ENCODE peak calls at places on chromosome X, in six cellular contexts. O is Calu3, W is upper lobe of right lung, U is choroid plexus epithelial cell, M is GM23338, L is brain microvascular endothelial cell. G is an unnamed sample.

GRCh38 chrX:17859609-17860178 is 1.4 kb downstream of the RAI2 start:
- DNase-seq in O (peak; percentile 12), W (peak; percentile 66), U (no peak), M (peak; percentile 11), L (no peak), G (no peak)

GRCh38 chrX:38045697-38046096 is 39.3 kb downstream of the SYTL5 start:
- DNase-seq in O (no peak), W (no peak), U (peak; percentile 29), M (no peak), L (peak; percentile 15), G (no peak)

GRCh38 chrX:68432648-68433047 is 647 bp downstream of the OPHN1 start:
- DNase-seq in O (peak; percentile 4), W (no peak), U (no peak), M (no peak), L (peak; percentile 25), G (peak; percentile 9)

GRCh38 chrX:16897445-16897844 is 27.3 kb upstream of the RBBP7 start:
- DNase-seq in O (no peak), W (no peak), U (no peak), M (no peak), L (no peak), G (no peak)

GRCh38 chrX:52213276-52213675 is 28.6 kb downstream of the MAGED4 start:
- DNase-seq in O (no peak), W (no peak), U (no peak), M (no peak), L (no peak), G (no peak)

GRCh38 chrX:15790766-15791380 is 589 bp downstream of the ZRSR2 start:
- DNase-seq in O (no peak), W (no peak), U (peak; percentile 17), M (no peak), L (no peak), G (no peak)

GRCh38 chrX:38060331-38060878 is 54.1 kb downstream of the SYTL5 start:
- DNase-seq in O (no peak), W (no peak), U (no peak), M (no peak), L (no peak), G (no peak)

GRCh38 chrX:18389968-18390367 is 35.4 kb upstream of the CDKL5 start:
- DNase-seq in O (no peak), W (no peak), U (no peak), M (peak; percentile 44), L (no peak), G (no peak)

GRCh38 chrX:20060961-20061868 is 55.5 kb downstream of the MAP7D2 start:
- DNase-seq in O (no peak), W (no peak), U (no peak), M (no peak), L (no peak), G (no peak)

GRCh38 chrX:22689290-22689689 is 310.5 kb upstream of the DDX53 start:
- DNase-seq in O (no peak), W (no peak), U (no peak), M (peak; percentile 56), L (peak; percentile 3), G (no peak)

GRCh38 chrX:46444011-46444410 is 101.2 kb downstream of the ZNF674 start:
- DNase-seq in O (peak; percentile 36), W (no peak), U (peak; percentile 87), M (no peak), L (peak; percentile 69), G (peak; percentile 54)

GRCh38 chrX:23643020-23643419 is 24.3 kb upstream of the PRDX4 start:
- DNase-seq in O (no peak), W (no peak), U (no peak), M (no peak), L (no peak), G (no peak)

GRCh38 chrX:87003031-87003430 is 514.6 kb upstream of the KLHL4 start:
- DNase-seq in O (no peak), W (no peak), U (no peak), M (no peak), L (no peak), G (no peak)

GRCh38 chrX:108028854-108029253 is 16.0 kb upstream of the VSIG1 start:
- DNase-seq in O (no peak), W (no peak), U (no peak), M (no peak), L (no peak), G (peak; percentile 2)

GRCh38 chrX:120251471-120252011 is 929 bp downstream of the ZBTB33 start:
- DNase-seq in O (peak; percentile 21), W (peak; percentile 51), U (peak; percentile 23), M (peak; percentile 32), L (no peak), G (peak; percentile 17)

GRCh38 chrX:123188081-123188480 is 4.0 kb downstream of the GRIA3 start:
- DNase-seq in O (no peak), W (no peak), U (no peak), M (no peak), L (no peak), G (peak; percentile 2)

GRCh38 chrX:14927391-14927790 is 54.2 kb downstream of the MOSPD2 start:
- DNase-seq in O (no peak), W (no peak), U (peak; percentile 43), M (no peak), L (no peak), G (peak; percentile 6)

GRCh38 chrX:41293269-41293668 is 40.7 kb upstream of the DDX3X start:
- DNase-seq in O (no peak), W (no peak), U (peak; percentile 6), M (peak; percentile 58), L (no peak), G (peak; percentile 33)

GRCh38 chrX:74349387-74349786 is 45.4 kb downstream of the ZCCHC13 start:
- DNase-seq in O (no peak), W (no peak), U (peak; percentile 82), M (no peak), L (peak; percentile 59), G (peak; percentile 41)

GRCh38 chrX:112636951-112637541 is 42.7 kb downstream of the LHFPL1 start:
- DNase-seq in O (no peak), W (no peak), U (peak; percentile 14), M (no peak), L (peak; percentile 63), G (no peak)

GRCh38 chrX:69158166-69159040 is 6.8 kb downstream of the PJA1 start:
- DNase-seq in O (peak; percentile 74), W (no peak), U (peak; percentile 88), M (peak; percentile 75), L (peak; percentile 63), G (peak; percentile 78)

GRCh38 chrX:635428-636192 is 5.0 kb downstream of the SHOX start:
- DNase-seq in O (no peak), W (no peak), U (no peak), M (peak; percentile 82), L (no peak), G (no peak)

GRCh38 chrX:145041486-145041885 is 205.8 kb upstream of the SPANXN1 start:
- DNase-seq in O (no peak), W (no peak), U (no peak), M (no peak), L (no peak), G (no peak)

GRCh38 chrX:40166582-40166981 is 68.8 kb upstream of the BCOR start:
- DNase-seq in O (no peak), W (no peak), U (no peak), M (peak; percentile 29), L (no peak), G (no peak)

DNA sequence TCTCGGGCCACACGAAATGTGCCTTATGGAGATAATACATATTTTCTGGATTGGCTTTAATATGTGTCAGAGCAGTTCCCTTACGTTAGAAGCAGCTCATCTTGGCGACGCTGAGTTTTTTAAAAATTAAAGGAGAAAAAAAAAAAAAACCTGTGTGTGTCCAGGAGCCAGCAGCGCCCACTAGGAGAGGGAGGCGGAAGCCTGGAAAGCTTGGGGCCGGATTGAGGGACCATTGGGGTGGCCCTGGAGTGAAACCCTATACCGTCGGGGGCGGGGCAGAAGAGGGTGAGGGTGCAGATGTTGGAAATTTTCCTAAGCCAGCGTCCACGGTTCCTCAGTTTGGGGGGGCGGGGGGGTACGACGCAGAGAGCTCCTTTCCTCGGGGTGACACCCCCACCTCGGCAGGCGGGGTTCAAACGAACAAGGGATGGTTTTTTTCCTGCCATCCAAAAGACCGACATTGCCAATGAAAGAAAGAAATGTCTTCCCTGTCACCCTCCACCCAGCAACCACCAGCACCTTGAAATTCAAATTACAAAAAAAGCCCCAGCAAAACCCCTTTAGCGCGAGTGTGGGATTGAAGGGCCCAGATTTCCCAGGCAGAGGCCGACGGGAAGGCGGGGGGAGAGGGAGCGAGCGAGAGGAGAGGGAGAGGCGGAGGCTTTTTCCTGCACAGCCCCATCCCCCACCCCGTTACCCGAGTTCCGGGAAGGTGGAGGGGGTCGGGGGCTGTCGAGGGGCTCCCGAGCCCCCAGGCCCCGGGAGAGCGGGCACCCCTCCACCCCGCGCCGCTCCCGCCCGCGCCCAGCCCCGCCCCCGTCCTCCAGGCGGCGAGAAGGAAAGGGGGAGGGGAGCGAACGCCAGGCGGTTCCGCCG is 868 bp downstream of the SMARCA1 start:
- DNase-seq in O (peak; percentile 74), W (peak; percentile 71), U (peak; percentile 68), M (peak; percentile 76), L (peak; percentile 45), G (peak; percentile 73)
- TF ChIP-seq CTCF in O (no peak), W (no peak), U (peak; percentile 39), M (peak; percentile 17), L (peak; percentile 43), G (no peak)

DNA sequence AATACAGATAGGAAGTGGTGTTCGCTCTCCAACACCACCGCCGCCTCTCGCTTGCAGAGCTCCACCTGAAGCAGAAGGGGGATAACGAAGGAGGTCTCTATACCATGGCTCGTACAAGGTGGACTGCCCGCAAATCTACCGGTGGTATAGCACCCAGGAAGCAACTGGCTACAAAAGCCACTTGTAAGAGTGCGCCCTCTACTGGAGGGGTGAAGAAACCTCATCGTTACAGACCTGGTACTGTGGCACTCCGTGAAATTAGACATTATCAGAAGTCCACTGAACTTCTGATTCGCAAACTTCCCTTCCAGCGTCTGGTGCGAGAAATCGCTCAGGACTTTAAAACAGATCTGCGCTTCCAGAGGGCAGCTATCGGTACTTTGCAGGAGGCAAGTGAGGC is 5.2 kb upstream of the BMP15 start:
- DNase-seq in O (peak; percentile 46), W (no peak), U (no peak), M (peak; percentile 38), L (no peak), G (peak; percentile 34)
- TF ChIP-seq CTCF in O (peak; percentile 77), W (no peak), U (peak; percentile 36), M (peak; percentile 51), L (peak; percentile 45), G (peak; percentile 65)

DNA sequence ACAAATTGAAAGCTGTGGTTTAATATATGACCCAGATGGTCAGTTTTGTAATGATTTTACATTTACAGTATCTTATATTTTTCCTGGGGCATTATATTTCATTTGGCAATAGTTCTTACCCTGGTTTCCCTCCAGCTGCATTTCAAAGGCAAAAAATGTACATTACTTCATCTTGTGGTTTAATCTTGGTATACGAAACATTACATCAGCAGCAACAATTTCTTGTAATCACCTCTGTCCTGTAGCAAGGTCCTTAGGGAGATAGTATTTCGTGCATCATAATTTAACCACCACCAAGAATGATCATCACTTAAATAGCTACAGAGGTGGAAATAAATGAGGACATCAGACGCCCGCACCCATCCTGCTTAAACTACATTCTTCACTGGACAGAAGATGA is 48.8 kb downstream of the HS6ST2 start:
- DNase-seq in O (no peak), W (no peak), U (peak; percentile 89), M (no peak), L (peak; percentile 43), G (peak; percentile 78)
- TF ChIP-seq CTCF in O (no peak), W (no peak), U (no peak), M (no peak), L (no peak), G (no peak)

GRCh38 chrX:54439967-54440871 is at the start of gene TSR2:
- DNase-seq in O (peak; percentile 83), W (peak; percentile 87), U (peak; percentile 91), M (peak; percentile 87), L (peak; percentile 89), G (peak; percentile 82)
- TF ChIP-seq CTCF in O (no peak), W (no peak), U (peak; percentile 43), M (no peak), L (peak; percentile 34), G (no peak)

G was measured in MCF 10A.